ENCODE peak calls at places on chromosomes 16 and 17, in six cellular contexts. One of them, this sample, is unnamed. For H3K4me1, the result is how much of the 10 kb centered on the place peaks cover.

GRCh38 chr16:87161822-87162676 is 155.1 kb downstream of the C16orf95 start:
- DNase-seq in Peyer's patch: no peak
- DNase-seq in PC-9: no peak
- DNase-seq in tibial nerve: no peak
- DNase-seq in pancreas: no peak
- DNase-seq in body of pancreas: no peak
- DNase-seq in this sample: no peak

GRCh38 chr16:58814348-58814801 is 80.3 kb upstream of the GOT2 start:
- DNase-seq in Peyer's patch: no peak
- DNase-seq in PC-9: peak
- DNase-seq in tibial nerve: no peak
- DNase-seq in pancreas: no peak
- DNase-seq in body of pancreas: peak
- DNase-seq in this sample: no peak

GRCh38 chr17:49680314-49680713 is 2.4 kb upstream of the SPOP start:
- DNase-seq in Peyer's patch: no peak
- DNase-seq in PC-9: no peak
- DNase-seq in tibial nerve: no peak
- DNase-seq in pancreas: no peak
- DNase-seq in body of pancreas: no peak
- DNase-seq in this sample: no peak

GRCh38 chr17:2083613-2084128 is 28.8 kb downstream of the HIC1 start:
- DNase-seq in Peyer's patch: no peak
- DNase-seq in PC-9: peak
- DNase-seq in tibial nerve: no peak
- DNase-seq in pancreas: no peak
- DNase-seq in body of pancreas: peak
- DNase-seq in this sample: peak

GRCh38 chr16:21101631-21102420 is 48.8 kb downstream of the DNAH3 start:
- DNase-seq in Peyer's patch: peak
- DNase-seq in PC-9: no peak
- DNase-seq in tibial nerve: no peak
- DNase-seq in pancreas: no peak
- DNase-seq in body of pancreas: no peak
- DNase-seq in this sample: no peak

GRCh38 chr17:14355556-14355955 is 54.7 kb downstream of the HS3ST3B1 start:
- DNase-seq in Peyer's patch: no peak
- DNase-seq in PC-9: no peak
- DNase-seq in tibial nerve: no peak
- DNase-seq in pancreas: no peak
- DNase-seq in body of pancreas: no peak
- DNase-seq in this sample: no peak

GRCh38 chr17:35373984-35374765 is 754 bp upstream of the SLFN11 start:
- DNase-seq in Peyer's patch: peak
- DNase-seq in PC-9: no peak
- DNase-seq in tibial nerve: peak
- DNase-seq in pancreas: peak
- DNase-seq in body of pancreas: peak
- DNase-seq in this sample: peak

GRCh38 chr16:48153689-48154265 is 2.0 kb downstream of the ABCC12 start:
- DNase-seq in Peyer's patch: no peak
- DNase-seq in PC-9: no peak
- DNase-seq in tibial nerve: no peak
- DNase-seq in pancreas: no peak
- DNase-seq in body of pancreas: no peak
- DNase-seq in this sample: no peak

GRCh38 chr17:38338053-38338452 is 5.7 kb downstream of the GPR179 start:
- DNase-seq in Peyer's patch: no peak
- DNase-seq in PC-9: no peak
- DNase-seq in tibial nerve: no peak
- DNase-seq in pancreas: no peak
- DNase-seq in body of pancreas: no peak
- DNase-seq in this sample: no peak

GRCh38 chr16:48318630-48319029 is 66.6 kb downstream of the SIAH1 start:
- DNase-seq in Peyer's patch: no peak
- DNase-seq in PC-9: no peak
- DNase-seq in tibial nerve: no peak
- DNase-seq in pancreas: no peak
- DNase-seq in body of pancreas: peak
- DNase-seq in this sample: no peak

GRCh38 chr16:46801428-46802049 is 29.4 kb downstream of the C16orf87 start:
- DNase-seq in Peyer's patch: no peak
- DNase-seq in PC-9: no peak
- DNase-seq in tibial nerve: no peak
- DNase-seq in pancreas: no peak
- DNase-seq in body of pancreas: no peak
- DNase-seq in this sample: no peak

GRCh38 chr17:30351730-30352129 is 17.9 kb upstream of the TMIGD1 start:
- DNase-seq in Peyer's patch: no peak
- DNase-seq in PC-9: no peak
- DNase-seq in tibial nerve: no peak
- DNase-seq in pancreas: no peak
- DNase-seq in body of pancreas: no peak
- DNase-seq in this sample: no peak

GRCh38 chr17:64780096-64781012 is 118.2 kb upstream of the SMURF2 start:
- DNase-seq in Peyer's patch: peak
- DNase-seq in PC-9: peak
- DNase-seq in tibial nerve: no peak
- DNase-seq in pancreas: peak
- DNase-seq in body of pancreas: peak
- DNase-seq in this sample: peak

GRCh38 chr17:2214047-2214717 is 89.4 kb downstream of the SMG6 start:
- DNase-seq in Peyer's patch: no peak
- DNase-seq in PC-9: no peak
- DNase-seq in tibial nerve: peak
- DNase-seq in pancreas: no peak
- DNase-seq in body of pancreas: peak
- DNase-seq in this sample: peak

GRCh38 chr16:17469011-17469741 is 1.6 kb downstream of the XYLT1 start:
- DNase-seq in Peyer's patch: no peak
- DNase-seq in PC-9: no peak
- DNase-seq in tibial nerve: no peak
- DNase-seq in pancreas: no peak
- DNase-seq in body of pancreas: no peak
- DNase-seq in this sample: no peak

GRCh38 chr16:70789231-70789926 is 11.6 kb downstream of the VAC14 start:
- DNase-seq in Peyer's patch: no peak
- DNase-seq in PC-9: no peak
- DNase-seq in tibial nerve: peak
- DNase-seq in pancreas: no peak
- DNase-seq in body of pancreas: peak
- DNase-seq in this sample: no peak

GRCh38 chr17:29251969-29252866 is 5.6 kb downstream of the CRYBA1 start:
- DNase-seq in Peyer's patch: no peak
- DNase-seq in PC-9: no peak
- DNase-seq in tibial nerve: no peak
- DNase-seq in pancreas: no peak
- DNase-seq in body of pancreas: no peak
- DNase-seq in this sample: no peak

GRCh38 chr16:2385441-2385840 is 43.8 kb upstream of the CCNF start:
- DNase-seq in Peyer's patch: no peak
- DNase-seq in PC-9: peak
- DNase-seq in tibial nerve: no peak
- DNase-seq in pancreas: no peak
- DNase-seq in body of pancreas: no peak
- DNase-seq in this sample: peak

GRCh38 chr16:27202923-27203428 is 350 bp upstream of the KDM8 start:
- DNase-seq in Peyer's patch: no peak
- DNase-seq in PC-9: no peak
- DNase-seq in tibial nerve: no peak
- DNase-seq in pancreas: no peak
- DNase-seq in body of pancreas: no peak
- DNase-seq in this sample: no peak

GRCh38 chr17:74282587-74283370 is 8.7 kb downstream of the DNAI2 start:
- DNase-seq in Peyer's patch: no peak
- DNase-seq in PC-9: no peak
- DNase-seq in tibial nerve: no peak
- DNase-seq in pancreas: no peak
- DNase-seq in body of pancreas: no peak
- DNase-seq in this sample: no peak

DNA sequence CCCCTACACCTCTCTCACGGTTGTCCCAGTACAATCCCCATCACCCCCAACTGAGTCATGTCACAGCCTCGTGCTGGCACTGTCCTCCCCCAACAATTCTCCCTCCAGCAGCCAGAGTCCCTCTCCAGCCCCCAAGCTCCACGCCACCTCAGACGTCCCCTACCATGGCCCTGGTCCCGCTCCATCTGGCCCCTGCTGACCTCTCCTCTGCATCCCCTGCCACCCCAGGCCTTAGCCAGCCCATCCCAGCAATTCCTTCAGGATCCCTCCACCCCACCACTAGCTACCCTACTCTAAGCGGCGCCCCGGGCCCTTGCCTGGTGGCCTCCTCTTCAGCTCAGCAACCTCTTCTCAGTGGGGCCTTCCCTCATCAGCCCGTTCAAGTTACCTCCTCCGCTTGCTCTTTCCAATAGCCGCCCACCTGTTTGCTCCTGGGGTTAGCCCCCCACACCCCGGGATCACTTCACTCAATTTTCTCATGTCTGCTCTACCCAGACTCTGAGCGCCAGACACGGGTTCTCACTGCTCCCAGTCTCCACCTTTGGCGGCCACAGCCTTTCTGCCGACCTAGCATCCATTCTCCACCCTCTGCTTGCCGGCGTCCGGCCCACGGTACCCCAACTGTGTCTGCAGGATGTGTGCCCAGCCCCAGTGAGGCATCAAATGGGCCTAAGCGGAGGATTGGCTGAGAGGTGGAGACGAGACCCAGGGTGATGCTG is 92.2 kb upstream of the DNAH17 start:
- DNase-seq in Peyer's patch: no peak
- DNase-seq in PC-9: no peak
- DNase-seq in tibial nerve: no peak
- DNase-seq in pancreas: no peak
- DNase-seq in body of pancreas: no peak
- DNase-seq in this sample: no peak
- H3K4me1 ChIP-seq in Peyer's patch: under half
- H3K4me1 ChIP-seq in PC-9: under half
- H3K4me1 ChIP-seq in tibial nerve: under half
- H3K4me1 ChIP-seq in pancreas: under half
- H3K4me1 ChIP-seq in body of pancreas: under half
- H3K4me1 ChIP-seq in this sample: under half

DNA sequence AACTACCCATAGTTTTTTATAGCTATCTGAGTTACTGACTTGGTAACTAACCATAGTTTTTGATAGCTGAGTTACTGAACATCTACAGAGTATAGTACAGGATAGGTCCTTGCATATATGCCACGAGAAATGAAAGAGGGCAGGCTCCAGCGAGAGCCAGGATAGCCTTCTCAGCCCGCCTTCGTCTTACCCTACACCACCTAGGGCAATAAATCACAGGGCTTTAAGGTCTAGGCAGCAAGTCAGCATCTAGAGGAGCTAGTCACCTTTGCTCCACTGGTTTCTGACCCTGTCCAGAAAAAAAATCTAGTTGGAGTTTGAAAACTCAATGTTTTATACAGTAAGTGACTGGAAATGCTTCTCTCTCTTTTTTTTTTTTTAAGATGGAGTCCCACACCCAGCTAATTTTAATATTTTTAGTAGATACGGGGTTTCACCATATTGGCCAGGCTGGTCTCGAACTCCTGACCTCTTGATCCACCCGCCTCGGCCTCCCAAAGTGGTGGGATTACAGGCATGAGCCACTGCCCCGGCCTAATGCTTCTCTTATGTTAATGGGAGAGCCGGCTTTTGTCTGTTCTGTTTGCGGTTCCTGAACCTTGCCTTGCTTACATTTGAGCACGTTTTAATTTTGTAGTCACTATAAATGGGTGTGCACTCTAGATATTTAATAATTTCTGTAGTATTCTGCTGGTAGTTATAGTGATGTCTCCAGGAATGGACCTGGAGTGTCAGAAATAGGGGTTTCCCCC is 2.8 kb downstream of the BFAR start:
- DNase-seq in Peyer's patch: no peak
- DNase-seq in PC-9: no peak
- DNase-seq in tibial nerve: no peak
- DNase-seq in pancreas: no peak
- DNase-seq in body of pancreas: no peak
- DNase-seq in this sample: no peak
- H3K27ac ChIP-seq in Peyer's patch: peak
- H3K27ac ChIP-seq in PC-9: no peak
- H3K27ac ChIP-seq in tibial nerve: peak
- H3K27ac ChIP-seq in pancreas: no peak
- H3K27ac ChIP-seq in body of pancreas: no peak
- H3K27ac ChIP-seq in this sample: peak

DNA sequence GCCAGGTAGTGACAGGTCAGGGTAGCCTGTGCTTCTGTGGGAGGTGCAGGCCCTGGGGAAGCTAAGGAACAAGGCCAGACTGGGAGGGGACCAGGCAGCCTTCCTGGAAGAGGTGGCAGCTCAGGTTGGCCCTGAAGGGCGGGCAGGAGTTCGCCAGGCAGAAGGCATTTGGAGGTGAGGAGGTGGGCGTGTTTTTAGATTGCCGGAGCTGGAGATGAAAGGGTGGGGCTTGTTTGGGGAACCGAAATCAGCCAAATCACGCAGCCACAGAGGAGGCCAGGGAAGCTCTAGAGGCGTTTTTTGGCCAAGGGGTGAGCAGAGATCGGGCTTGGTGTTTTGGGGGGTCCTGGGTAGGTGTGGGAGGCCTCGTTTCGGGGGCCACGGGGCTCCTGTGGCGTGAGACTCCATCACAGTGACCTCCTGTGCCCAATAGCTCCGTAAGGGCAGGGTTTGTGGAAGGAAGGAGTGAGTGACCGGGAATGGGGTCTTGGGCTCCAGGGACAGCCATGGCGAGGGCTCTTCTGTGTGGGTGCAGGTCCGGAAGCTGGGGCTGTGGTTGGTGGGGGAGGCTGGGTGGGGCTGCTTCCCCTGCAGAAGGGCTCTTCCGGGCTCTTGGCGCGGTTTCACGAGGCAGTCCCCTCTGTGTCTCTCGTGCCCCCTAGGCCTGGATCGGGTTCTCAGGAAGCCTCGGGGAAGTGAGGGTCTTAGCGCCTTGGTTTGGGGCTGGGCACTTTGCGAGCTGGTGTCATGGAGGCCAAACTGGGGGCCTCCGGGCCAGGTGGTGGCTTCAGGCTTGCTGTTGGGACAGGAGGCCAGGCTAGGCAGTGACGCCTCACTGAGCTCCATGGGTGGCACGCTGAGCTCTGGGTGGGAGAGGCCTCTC is 7.8 kb downstream of the ADCY7 start:
- DNase-seq in Peyer's patch: peak
- DNase-seq in PC-9: no peak
- DNase-seq in tibial nerve: no peak
- DNase-seq in pancreas: peak
- DNase-seq in body of pancreas: no peak
- DNase-seq in this sample: no peak
- H3K4me1 ChIP-seq in Peyer's patch: under half
- H3K4me1 ChIP-seq in PC-9: under half
- H3K4me1 ChIP-seq in tibial nerve: under half
- H3K4me1 ChIP-seq in pancreas: under half
- H3K4me1 ChIP-seq in body of pancreas: under half
- H3K4me1 ChIP-seq in this sample: under half

DNA sequence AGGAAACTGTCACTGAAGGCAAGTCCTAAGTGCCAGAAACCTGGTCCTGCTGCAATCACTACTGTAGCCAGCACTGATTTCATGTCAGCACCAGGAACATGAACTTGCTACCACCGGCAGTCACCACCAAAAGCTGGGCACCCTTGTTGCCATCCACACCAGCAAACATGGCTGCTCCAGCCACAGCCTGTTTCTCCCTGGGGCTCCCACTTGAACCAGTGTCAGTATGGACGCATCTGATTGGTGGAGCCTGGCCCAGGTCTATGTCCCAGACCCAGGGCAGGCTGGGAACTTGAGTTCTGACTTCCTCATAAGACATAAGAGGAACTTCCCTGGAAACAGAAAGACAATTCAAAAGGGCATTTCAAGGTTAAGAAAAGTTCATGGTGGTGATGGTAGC is 56.5 kb downstream of the COPRS start:
- DNase-seq in Peyer's patch: no peak
- DNase-seq in PC-9: no peak
- DNase-seq in tibial nerve: no peak
- DNase-seq in pancreas: no peak
- DNase-seq in body of pancreas: peak
- DNase-seq in this sample: no peak
- H3K27ac ChIP-seq in Peyer's patch: no peak
- H3K27ac ChIP-seq in PC-9: no peak
- H3K27ac ChIP-seq in tibial nerve: no peak
- H3K27ac ChIP-seq in pancreas: no peak
- H3K27ac ChIP-seq in body of pancreas: no peak
- H3K27ac ChIP-seq in this sample: no peak